ENCODE peak calls at places on chromosomes 12 and 14, in seven cellular contexts. M is mucosa of descending colon, P is cardiac muscle cell, A is omental fat pad, D is stomach, G is HCT116, X is fibroblast of villous mesenchyme. C is an unnamed sample.

GRCh38 chr14:92460916-92461579 is 52.5 kb upstream of the RIN3 start:
- DNase-seq in M (no peak), P (peak), A (no peak), D (peak), G (no peak), X (peak), C (no peak)

GRCh38 chr14:77270361-77271112 is 469 bp downstream of the NGB start:
- DNase-seq in M (no peak), P (no peak), A (no peak), D (no peak), G (no peak), X (no peak), C (no peak)

GRCh38 chr12:132471011-132471857 is 18.7 kb upstream of the FBRSL1 start:
- DNase-seq in M (no peak), P (no peak), A (no peak), D (peak), G (no peak), X (no peak), C (no peak)

GRCh38 chr12:112121780-112122565 is 3.4 kb upstream of the TRAFD1 start:
- DNase-seq in M (peak), P (peak), A (peak), D (peak), G (peak), X (peak), C (no peak)

GRCh38 chr14:74964787-74965769 is 9.7 kb upstream of the PGF start:
- DNase-seq in M (no peak), P (peak), A (no peak), D (no peak), G (no peak), X (no peak), C (no peak)

GRCh38 chr12:10612110-10612509 is 1.3 kb downstream of the MAGOHB start:
- DNase-seq in M (no peak), P (no peak), A (no peak), D (no peak), G (no peak), X (no peak), C (no peak)

GRCh38 chr14:36944307-36945010 is 227.9 kb downstream of the SLC25A21 start:
- DNase-seq in M (no peak), P (no peak), A (no peak), D (no peak), G (no peak), X (peak), C (no peak)

GRCh38 chr14:53381879-53382278 is 228.8 kb upstream of the DDHD1 start:
- DNase-seq in M (no peak), P (no peak), A (no peak), D (no peak), G (no peak), X (no peak), C (no peak)

GRCh38 chr14:54669759-54670630 is 103.1 kb downstream of the SAMD4A start:
- DNase-seq in M (no peak), P (peak), A (no peak), D (no peak), G (no peak), X (peak), C (no peak)

GRCh38 chr12:114799574-114800487 is 115.9 kb upstream of the TBX3 start:
- DNase-seq in M (peak), P (peak), A (no peak), D (peak), G (peak), X (peak), C (no peak)

GRCh38 chr12:96233941-96234461 is 39.8 kb downstream of the ELK3 start:
- DNase-seq in M (peak), P (peak), A (peak), D (peak), G (no peak), X (peak), C (no peak)

GRCh38 chr12:65306603-65307501 is 28.4 kb downstream of the MSRB3 start:
- DNase-seq in M (peak), P (peak), A (no peak), D (no peak), G (peak), X (peak), C (no peak)

GRCh38 chr12:18320036-18320617 is 58.8 kb downstream of the PIK3C2G start:
- DNase-seq in M (peak), P (peak), A (no peak), D (no peak), G (peak), X (peak), C (peak)

GRCh38 chr12:52063081-52063985 is 6.4 kb upstream of the ATG101 start:
- DNase-seq in M (peak), P (no peak), A (no peak), D (no peak), G (no peak), X (no peak), C (no peak)

GRCh38 chr12:1913377-1914115 is 4.9 kb downstream of the CACNA2D4 start:
- DNase-seq in M (no peak), P (no peak), A (no peak), D (peak), G (no peak), X (no peak), C (peak)

GRCh38 chr12:120445911-120446909 is at the start of the genes GATC and TRIAP1:
- DNase-seq in M (peak), P (peak), A (peak), D (peak), G (peak), X (peak), C (peak)

GRCh38 chr12:126685636-126686035 is 1581.3 kb upstream of the TMEM132C start:
- DNase-seq in M (no peak), P (no peak), A (no peak), D (no peak), G (no peak), X (no peak), C (no peak)

GRCh38 chr12:74646831-74647230 is 109.2 kb downstream of the ATXN7L3B start:
- DNase-seq in M (no peak), P (peak), A (no peak), D (no peak), G (peak), X (no peak), C (no peak)

GRCh38 chr12:43306066-43306465 is 245.9 kb downstream of the ADAMTS20 start:
- DNase-seq in M (no peak), P (peak), A (no peak), D (no peak), G (no peak), X (peak), C (no peak)

GRCh38 chr12:93229494-93230310 is 148.0 kb upstream of the NUDT4 start:
- DNase-seq in M (no peak), P (peak), A (no peak), D (no peak), G (peak), X (peak), C (no peak)

GRCh38 chr12:55983229-55983849 is 9.5 kb downstream of the RAB5B start:
- DNase-seq in M (no peak), P (no peak), A (no peak), D (no peak), G (no peak), X (no peak), C (no peak)

GRCh38 chr14:48974994-48975393 is 611.2 kb downstream of the RPS29 start:
- DNase-seq in M (no peak), P (no peak), A (no peak), D (no peak), G (no peak), X (no peak), C (no peak)

GRCh38 chr12:62891805-62892549 is 43.0 kb downstream of the PPM1H start:
- DNase-seq in M (no peak), P (no peak), A (no peak), D (no peak), G (no peak), X (no peak), C (no peak)

GRCh38 chr12:108734200-108734906 is 3.0 kb upstream of the CORO1C start:
- DNase-seq in M (peak), P (peak), A (no peak), D (peak), G (peak), X (peak), C (peak)

GRCh38 chr14:103129301-103130016 is 6.2 kb downstream of the TNFAIP2 start:
- DNase-seq in M (no peak), P (no peak), A (no peak), D (no peak), G (no peak), X (no peak), C (no peak)

GRCh38 chr14:104681689-104682074 is 7.7 kb upstream of the INF2 start:
- DNase-seq in M (peak), P (peak), A (no peak), D (peak), G (no peak), X (peak), C (no peak)

GRCh38 chr12:102816816-102817434 is 100.1 kb downstream of the PAH start:
- DNase-seq in M (no peak), P (peak), A (no peak), D (no peak), G (peak), X (peak), C (peak)

GRCh38 chr14:22715890-22716289 is 50.6 kb upstream of the OXA1L start:
- DNase-seq in M (no peak), P (no peak), A (no peak), D (no peak), G (no peak), X (no peak), C (no peak)

GRCh38 chr14:22721213-22721612 is 45.3 kb upstream of the OXA1L start:
- DNase-seq in M (no peak), P (no peak), A (no peak), D (no peak), G (no peak), X (no peak), C (no peak)

GRCh38 chr14:22718091-22718490 is 48.4 kb upstream of the OXA1L start:
- DNase-seq in M (no peak), P (no peak), A (no peak), D (no peak), G (no peak), X (no peak), C (no peak)

GRCh38 chr14:22713631-22713950 is 52.9 kb upstream of the OXA1L start:
- DNase-seq in M (no peak), P (no peak), A (no peak), D (no peak), G (no peak), X (no peak), C (no peak)

GRCh38 chr14:22715186-22715812 is 51.2 kb upstream of the OXA1L start:
- DNase-seq in M (no peak), P (no peak), A (no peak), D (no peak), G (no peak), X (no peak), C (no peak)
- TF ChIP-seq CTCF in M (no peak), P (no peak), A (no peak), D (no peak), G (no peak), X (no peak), C (no peak)

GRCh38 chr14:28596336-28596735 is 170.3 kb upstream of the FOXG1 start:
- DNase-seq in M (no peak), P (peak), A (no peak), D (no peak), G (no peak), X (peak), C (no peak)
- TF ChIP-seq CTCF in M (no peak), P (peak), A (no peak), D (no peak), G (no peak), X (no peak), C (no peak)

DNA sequence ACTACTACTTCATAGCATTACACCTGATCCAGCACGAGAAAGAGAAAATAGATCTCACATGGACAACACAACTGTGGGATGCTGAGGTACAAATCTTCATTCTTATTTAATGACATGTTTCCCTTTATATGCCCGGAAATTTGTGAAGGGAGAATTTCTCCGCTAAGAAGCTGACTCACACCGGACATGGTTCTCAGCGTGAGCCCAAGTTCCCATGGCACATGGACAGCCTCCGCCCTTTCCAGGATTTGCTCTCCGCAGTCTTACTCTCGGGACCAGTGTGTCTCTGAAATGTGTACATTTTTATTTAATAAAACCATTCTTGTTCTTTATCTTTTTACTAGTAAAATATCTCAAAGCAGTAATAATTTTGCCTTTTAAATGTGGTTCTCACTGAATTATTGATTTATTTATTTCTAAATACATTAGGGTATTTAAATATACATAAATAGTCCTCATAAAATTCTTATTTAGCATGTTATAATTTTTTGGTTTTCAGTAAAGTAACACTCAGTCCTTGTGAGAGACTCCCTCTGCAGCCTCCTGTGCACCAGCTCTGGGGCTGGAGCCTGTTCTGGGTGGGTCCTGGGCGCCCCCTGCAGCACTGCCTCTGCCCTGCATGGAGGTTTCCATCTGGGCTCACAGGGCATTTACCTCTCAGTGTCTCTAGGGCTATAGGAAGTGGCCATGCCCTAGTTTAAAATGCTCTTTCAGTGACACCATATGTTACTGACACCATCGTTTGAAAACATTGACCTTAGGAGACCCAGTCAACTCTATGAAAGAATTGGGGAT is 1155.0 kb downstream of the TMEM121 start:
- DNase-seq in M (no peak), P (no peak), A (no peak), D (no peak), G (no peak), X (no peak), C (no peak)
- TF ChIP-seq CTCF in M (no peak), P (no peak), A (no peak), D (no peak), G (no peak), X (no peak), C (no peak)

GRCh38 chr12:64268409-64268808 is 46.3 kb upstream of the KICS2 start:
- DNase-seq in M (no peak), P (no peak), A (no peak), D (no peak), G (no peak), X (no peak), C (no peak)

GRCh38 chr12:64270411-64270810 is 48.3 kb upstream of the KICS2 start:
- DNase-seq in M (no peak), P (no peak), A (no peak), D (no peak), G (no peak), X (no peak), C (no peak)

GRCh38 chr12:64269161-64269560 is 47.1 kb upstream of the KICS2 start:
- DNase-seq in M (no peak), P (no peak), A (no peak), D (no peak), G (no peak), X (no peak), C (no peak)

GRCh38 chr12:64278421-64278820 is 56.3 kb upstream of the KICS2 start:
- DNase-seq in M (no peak), P (no peak), A (no peak), D (no peak), G (no peak), X (no peak), C (no peak)

DNA sequence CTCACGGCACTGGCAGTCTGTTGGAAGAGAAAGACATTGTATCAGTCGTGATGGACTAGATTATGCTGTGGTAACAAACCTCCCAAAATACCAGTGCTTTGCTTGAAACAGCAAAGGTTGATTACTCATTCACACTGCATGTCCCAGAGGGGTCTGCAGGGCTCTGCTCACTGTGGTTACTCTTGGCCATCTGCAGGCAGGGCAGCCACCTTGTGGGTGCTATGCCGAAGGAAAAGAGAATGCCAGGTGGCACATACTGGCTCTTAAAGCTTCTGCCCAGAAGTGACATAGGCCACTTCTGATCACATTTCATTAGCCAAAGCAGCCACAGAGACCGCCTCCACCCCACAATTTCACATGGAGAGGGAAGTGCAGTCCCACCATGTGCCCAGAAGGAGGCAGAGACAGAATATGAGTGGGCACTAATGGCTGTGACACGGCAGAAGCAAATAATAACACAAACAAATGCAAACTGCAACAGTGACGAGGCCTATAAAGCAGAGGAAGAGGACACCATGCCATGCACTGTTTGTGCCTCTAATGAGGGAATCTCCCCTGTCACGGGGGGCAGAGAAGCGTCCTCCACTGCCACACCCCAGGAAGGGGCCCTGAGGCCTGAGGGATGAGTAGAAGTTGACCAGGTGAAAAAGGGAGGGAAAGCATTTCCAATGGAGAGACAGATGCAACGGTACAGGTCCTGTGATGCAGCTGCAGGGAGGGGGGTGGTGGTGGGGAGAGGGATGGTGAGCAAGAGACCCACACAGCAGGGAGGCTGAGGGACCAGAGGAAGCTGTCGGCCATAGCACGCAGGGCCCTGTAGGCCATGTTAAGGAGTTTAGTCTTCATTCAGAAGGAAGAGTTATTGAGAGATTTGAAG is 51.7 kb upstream of the KICS2 start:
- DNase-seq in M (peak), P (peak), A (no peak), D (no peak), G (peak), X (peak), C (peak)
- TF ChIP-seq CTCF in M (no peak), P (peak), A (no peak), D (no peak), G (peak), X (peak), C (peak)

GRCh38 chr14:39558525-39558924 is 126.3 kb upstream of the FBXO33 start:
- DNase-seq in M (no peak), P (no peak), A (no peak), D (no peak), G (no peak), X (no peak), C (no peak)
- TF ChIP-seq CTCF in M (no peak), P (no peak), A (no peak), D (no peak), G (no peak), X (no peak), C (no peak)

GRCh38 chr12:6949063-6949594 is 2.0 kb upstream of the PTPN6 start:
- DNase-seq in M (no peak), P (no peak), A (no peak), D (no peak), G (no peak), X (no peak), C (no peak)

GRCh38 chr12:6952121-6952859 is 1.1 kb downstream of the PTPN6 start:
- DNase-seq in M (no peak), P (no peak), A (no peak), D (no peak), G (no peak), X (no peak), C (no peak)

GRCh38 chr12:6950944-6951540 is at the start of gene PTPN6:
- DNase-seq in M (peak), P (no peak), A (no peak), D (peak), G (no peak), X (no peak), C (peak)

GRCh38 chr12:6951551-6952120 is 480 bp downstream of the PTPN6 start:
- DNase-seq in M (no peak), P (no peak), A (no peak), D (no peak), G (no peak), X (no peak), C (no peak)

GRCh38 chr12:6950401-6950801 is 755 bp upstream of the PTPN6 start:
- DNase-seq in M (no peak), P (no peak), A (no peak), D (no peak), G (no peak), X (no peak), C (no peak)
- TF ChIP-seq CTCF in M (no peak), P (peak), A (no peak), D (no peak), G (no peak), X (peak), C (peak)